ENCODE peak calls at places on chromosomes 16 and 17, in five cellular contexts. A is NCI-H226; V is ascending aorta; R is NCI-H187; X is stimulated activated CD4-positive, alpha-beta T cell treated with anti-CD3 and anti-CD28 coated beads, Interleukin-4, amount 100 ng/mL, for 1 hour. P is an unnamed sample.
A peak's percentile ranks its signal among the peaks of the same experiment; 100 is the strongest.

GRCh38 chr16:12519986-12520385 is 283.7 kb downstream of the CPPED1 start:
- DNase-seq in A (no peak), V (no peak), R (no peak), X (no peak), P (no peak)

GRCh38 chr17:76161113-76161512 is 20.1 kb upstream of the FOXJ1 start:
- DNase-seq in A (no peak), V (no peak), R (no peak), X (no peak), P (no peak)

GRCh38 chr17:20935740-20936139 is 107.1 kb downstream of the USP22 start:
- DNase-seq in A (peak; percentile 48), V (no peak), R (no peak), X (no peak), P (no peak)

GRCh38 chr16:64250866-64251265 is 871.0 kb downstream of the CDH11 start:
- DNase-seq in A (no peak), V (no peak), R (no peak), X (no peak), P (no peak)

GRCh38 chr17:41896726-41897125 is 22.0 kb downstream of the ACLY start:
- DNase-seq in A (no peak), V (no peak), R (no peak), X (no peak), P (no peak)

GRCh38 chr17:17846645-17847044 is 9.9 kb upstream of the SREBF1 start:
- DNase-seq in A (no peak), V (no peak), R (no peak), X (no peak), P (no peak)

GRCh38 chr17:7177954-7178477 is 1.2 kb downstream of the ASGR1 start:
- DNase-seq in A (no peak), V (no peak), R (no peak), X (no peak), P (no peak)

GRCh38 chr17:71409712-71410111 is 711.1 kb upstream of the SOX9 start:
- DNase-seq in A (peak; percentile 33), V (no peak), R (no peak), X (no peak), P (no peak)

GRCh38 chr16:84367297-84367680 is 1.0 kb upstream of the ATP2C2 start:
- DNase-seq in A (no peak), V (no peak), R (no peak), X (no peak), P (no peak)

GRCh38 chr17:39667262-39668140 is 752 bp upstream of the PNMT start:
- DNase-seq in A (no peak), V (no peak), R (no peak), X (peak; percentile 30), P (no peak)

GRCh38 chr17:60740584-60740983 is 62.9 kb downstream of the BCAS3 start:
- DNase-seq in A (no peak), V (no peak), R (no peak), X (no peak), P (no peak)

GRCh38 chr16:396199-396598 is 800 bp upstream of the NME4 start:
- DNase-seq in A (no peak), V (no peak), R (no peak), X (no peak), P (no peak)

GRCh38 chr16:71569621-71570020 is 7.3 kb downstream of the TAT start:
- DNase-seq in A (no peak), V (no peak), R (no peak), X (no peak), P (no peak)

GRCh38 chr17:7496470-7497227 is 12.5 kb downstream of the POLR2A start:
- DNase-seq in A (no peak), V (no peak), R (no peak), X (no peak), P (no peak)

GRCh38 chr17:441155-441950 is 88.7 kb upstream of the RPH3AL start:
- DNase-seq in A (no peak), V (no peak), R (no peak), X (no peak), P (no peak)

GRCh38 chr17:784143-784542 is 2.0 kb downstream of the MRM3 start:
- DNase-seq in A (no peak), V (no peak), R (no peak), X (no peak), P (no peak)

GRCh38 chr16:85678016-85678415 is 10.7 kb downstream of the GINS2 start:
- DNase-seq in A (no peak), V (no peak), R (no peak), X (no peak), P (no peak)

GRCh38 chr17:68446626-68447041 is 10.7 kb downstream of the WIPI1 start:
- DNase-seq in A (no peak), V (no peak), R (no peak), X (no peak), P (no peak)

GRCh38 chr17:82691714-82692113 is 6.8 kb downstream of the RAB40B start:
- DNase-seq in A (no peak), V (no peak), R (no peak), X (no peak), P (no peak)

GRCh38 chr16:53415504-53415903 is 18.8 kb upstream of the RBL2 start:
- DNase-seq in A (no peak), V (no peak), R (no peak), X (no peak), P (no peak)

GRCh38 chr16:58125781-58126335 is 3.3 kb downstream of the CFAP20 start:
- DNase-seq in A (no peak), V (no peak), R (no peak), X (no peak), P (no peak)

GRCh38 chr17:80906364-80907259 is 85.0 kb upstream of the CHMP6 start:
- DNase-seq in A (no peak), V (no peak), R (no peak), X (no peak), P (no peak)

GRCh38 chr16:35011-35775 is 18.2 kb downstream of the POLR3K start:
- DNase-seq in A (no peak), V (no peak), R (no peak), X (no peak), P (no peak)

GRCh38 chr17:78817123-78817522 is 23.5 kb downstream of the USP36 start:
- DNase-seq in A (no peak), V (no peak), R (no peak), X (no peak), P (peak; percentile 55)

GRCh38 chr17:79706931-79707382 is 23.8 kb upstream of the ENPP7 start:
- DNase-seq in A (no peak), V (no peak), R (no peak), X (no peak), P (no peak)

GRCh38 chr16:80346160-80346632 is 194.6 kb upstream of the DYNLRB2 start:
- DNase-seq in A (no peak), V (no peak), R (no peak), X (no peak), P (no peak)

GRCh38 chr17:27457731-27458523 is 1.7 kb downstream of the KSR1 start:
- DNase-seq in A (no peak), V (no peak), R (no peak), X (no peak), P (no peak)

GRCh38 chr16:55955439-55955838 is 80.3 kb upstream of the CES5A start:
- DNase-seq in A (no peak), V (no peak), R (no peak), X (no peak), P (no peak)

GRCh38 chr17:6667516-6667915 is 16.0 kb downstream of the C17orf100 start:
- DNase-seq in A (no peak), V (no peak), R (no peak), X (no peak), P (no peak)

GRCh38 chr16:27346818-27347217 is 33.0 kb downstream of the IL4R start:
- DNase-seq in A (no peak), V (no peak), R (no peak), X (no peak), P (no peak)

GRCh38 chr17:66322764-66323163 is 20.4 kb downstream of the PRKCA start:
- DNase-seq in A (peak; percentile 40), V (no peak), R (no peak), X (no peak), P (no peak)

GRCh38 chr17:33447090-33447489 is 154.0 kb upstream of the ASIC2 start:
- DNase-seq in A (no peak), V (no peak), R (no peak), X (no peak), P (no peak)

GRCh38 chr17:40490289-40490853 is 11.1 kb downstream of the TNS4 start:
- DNase-seq in A (no peak), V (no peak), R (no peak), X (peak; percentile 34), P (no peak)

GRCh38 chr17:44909681-44910144 is 5.6 kb downstream of the GFAP start:
- DNase-seq in A (peak; percentile 45), V (no peak), R (no peak), X (no peak), P (no peak)

GRCh38 chr17:76405967-76406647 is 21.7 kb downstream of the SPHK1 start:
- DNase-seq in A (no peak), V (no peak), R (peak; percentile 74), X (no peak), P (no peak)

GRCh38 chr17:51258756-51259573 is 884 bp downstream of the MBTD1 start:
- DNase-seq in A (no peak), V (no peak), R (no peak), X (peak; percentile 10), P (no peak)

GRCh38 chr17:8555062-8555461 is 75.5 kb downstream of the MYH10 start:
- DNase-seq in A (no peak), V (no peak), R (no peak), X (no peak), P (no peak)